ENCODE peak calls at places on chromosomes 5 and 9, in nine cellular contexts. One of them, this sample, is unnamed.

GRCh38 chr9:137602661-137603060 is 2.8 kb upstream of the ARRDC1 start:
- DNase-seq in naive thymus-derived CD4-positive, alpha-beta T cell: no peak
- DNase-seq in CD4-positive, alpha-beta T cell: no peak
- DNase-seq in left colon: no peak
- DNase-seq in PC-3: no peak
- DNase-seq in breast epithelium: no peak
- DNase-seq in ELF-1: peak
- DNase-seq in G401: no peak
- DNase-seq in cardiac muscle cell: no peak
- DNase-seq in this sample: no peak

GRCh38 chr9:112029921-112030444 is 133.4 kb downstream of the UGCG start:
- DNase-seq in cardiac muscle cell: no peak
- DNase-seq in G401: peak
- DNase-seq in PC-3: peak
- DNase-seq in breast epithelium: no peak
- DNase-seq in CD4-positive, alpha-beta T cell: no peak
- DNase-seq in naive thymus-derived CD4-positive, alpha-beta T cell: no peak
- DNase-seq in ELF-1: peak
- DNase-seq in left colon: no peak
- DNase-seq in this sample: no peak

GRCh38 chr5:171600736-171601265 is 181.4 kb downstream of the FGF18 start:
- DNase-seq in G401: no peak
- DNase-seq in left colon: peak
- DNase-seq in PC-3: no peak
- DNase-seq in ELF-1: no peak
- DNase-seq in CD4-positive, alpha-beta T cell: no peak
- DNase-seq in cardiac muscle cell: peak
- DNase-seq in breast epithelium: no peak
- DNase-seq in naive thymus-derived CD4-positive, alpha-beta T cell: no peak
- DNase-seq in this sample: no peak

GRCh38 chr5:89308606-89309040 is 425.6 kb upstream of the MEF2C start:
- DNase-seq in ELF-1: no peak
- DNase-seq in G401: no peak
- DNase-seq in CD4-positive, alpha-beta T cell: no peak
- DNase-seq in naive thymus-derived CD4-positive, alpha-beta T cell: no peak
- DNase-seq in PC-3: no peak
- DNase-seq in left colon: no peak
- DNase-seq in breast epithelium: no peak
- DNase-seq in cardiac muscle cell: no peak
- DNase-seq in this sample: no peak

GRCh38 chr5:78896128-78896527 is 89.0 kb downstream of the ARSB start:
- DNase-seq in breast epithelium: no peak
- DNase-seq in ELF-1: no peak
- DNase-seq in cardiac muscle cell: peak
- DNase-seq in G401: no peak
- DNase-seq in CD4-positive, alpha-beta T cell: no peak
- DNase-seq in PC-3: peak
- DNase-seq in left colon: no peak
- DNase-seq in naive thymus-derived CD4-positive, alpha-beta T cell: no peak
- DNase-seq in this sample: no peak

GRCh38 chr5:15702102-15702501 is 202.1 kb downstream of the FBXL7 start:
- DNase-seq in naive thymus-derived CD4-positive, alpha-beta T cell: no peak
- DNase-seq in CD4-positive, alpha-beta T cell: no peak
- DNase-seq in PC-3: no peak
- DNase-seq in G401: no peak
- DNase-seq in cardiac muscle cell: peak
- DNase-seq in ELF-1: peak
- DNase-seq in breast epithelium: no peak
- DNase-seq in left colon: no peak
- DNase-seq in this sample: no peak

GRCh38 chr5:52620315-52620714 is 167.4 kb upstream of the ITGA1 start:
- DNase-seq in ELF-1: no peak
- DNase-seq in G401: no peak
- DNase-seq in cardiac muscle cell: no peak
- DNase-seq in CD4-positive, alpha-beta T cell: no peak
- DNase-seq in naive thymus-derived CD4-positive, alpha-beta T cell: no peak
- DNase-seq in breast epithelium: no peak
- DNase-seq in left colon: no peak
- DNase-seq in PC-3: no peak
- DNase-seq in this sample: no peak

GRCh38 chr5:106017243-106017857 is 1653.4 kb downstream of the EFNA5 start:
- DNase-seq in G401: no peak
- DNase-seq in cardiac muscle cell: no peak
- DNase-seq in breast epithelium: no peak
- DNase-seq in CD4-positive, alpha-beta T cell: no peak
- DNase-seq in naive thymus-derived CD4-positive, alpha-beta T cell: no peak
- DNase-seq in PC-3: no peak
- DNase-seq in ELF-1: no peak
- DNase-seq in left colon: no peak
- DNase-seq in this sample: no peak

GRCh38 chr5:124546643-124547042 is 199.8 kb downstream of the ZNF608 start:
- DNase-seq in ELF-1: no peak
- DNase-seq in CD4-positive, alpha-beta T cell: no peak
- DNase-seq in G401: no peak
- DNase-seq in breast epithelium: no peak
- DNase-seq in PC-3: peak
- DNase-seq in naive thymus-derived CD4-positive, alpha-beta T cell: no peak
- DNase-seq in left colon: no peak
- DNase-seq in cardiac muscle cell: peak
- DNase-seq in this sample: no peak

GRCh38 chr9:113566712-113567071 is 103.2 kb downstream of the RGS3 start:
- DNase-seq in PC-3: no peak
- DNase-seq in CD4-positive, alpha-beta T cell: no peak
- DNase-seq in left colon: no peak
- DNase-seq in cardiac muscle cell: no peak
- DNase-seq in naive thymus-derived CD4-positive, alpha-beta T cell: no peak
- DNase-seq in G401: no peak
- DNase-seq in ELF-1: no peak
- DNase-seq in breast epithelium: no peak
- DNase-seq in this sample: no peak

GRCh38 chr5:74141053-74141452 is 499.5 kb downstream of the ENC1 start:
- DNase-seq in cardiac muscle cell: peak
- DNase-seq in ELF-1: no peak
- DNase-seq in CD4-positive, alpha-beta T cell: no peak
- DNase-seq in breast epithelium: no peak
- DNase-seq in left colon: no peak
- DNase-seq in G401: no peak
- DNase-seq in PC-3: peak
- DNase-seq in naive thymus-derived CD4-positive, alpha-beta T cell: no peak
- DNase-seq in this sample: no peak

GRCh38 chr5:139655727-139656271 is 7.7 kb downstream of the CXXC5 start:
- DNase-seq in breast epithelium: no peak
- DNase-seq in G401: no peak
- DNase-seq in naive thymus-derived CD4-positive, alpha-beta T cell: no peak
- DNase-seq in left colon: no peak
- DNase-seq in CD4-positive, alpha-beta T cell: no peak
- DNase-seq in ELF-1: peak
- DNase-seq in cardiac muscle cell: no peak
- DNase-seq in PC-3: no peak
- DNase-seq in this sample: no peak

GRCh38 chr5:103829585-103829984 is 267.0 kb upstream of the NUDT12 start:
- DNase-seq in CD4-positive, alpha-beta T cell: no peak
- DNase-seq in G401: no peak
- DNase-seq in cardiac muscle cell: no peak
- DNase-seq in left colon: peak
- DNase-seq in naive thymus-derived CD4-positive, alpha-beta T cell: no peak
- DNase-seq in PC-3: peak
- DNase-seq in ELF-1: no peak
- DNase-seq in breast epithelium: no peak
- DNase-seq in this sample: no peak

GRCh38 chr5:163874431-163874830 is 369.0 kb downstream of the MAT2B start:
- DNase-seq in CD4-positive, alpha-beta T cell: no peak
- DNase-seq in naive thymus-derived CD4-positive, alpha-beta T cell: no peak
- DNase-seq in G401: no peak
- DNase-seq in breast epithelium: no peak
- DNase-seq in PC-3: no peak
- DNase-seq in cardiac muscle cell: no peak
- DNase-seq in left colon: no peak
- DNase-seq in ELF-1: no peak
- DNase-seq in this sample: no peak

GRCh38 chr5:67094476-67095300 is 101.9 kb downstream of the CD180 start:
- DNase-seq in PC-3: no peak
- DNase-seq in cardiac muscle cell: peak
- DNase-seq in left colon: no peak
- DNase-seq in breast epithelium: no peak
- DNase-seq in G401: no peak
- DNase-seq in ELF-1: peak
- DNase-seq in CD4-positive, alpha-beta T cell: no peak
- DNase-seq in naive thymus-derived CD4-positive, alpha-beta T cell: no peak
- DNase-seq in this sample: no peak

GRCh38 chr9:113559834-113560620 is 96.5 kb downstream of the RGS3 start:
- DNase-seq in cardiac muscle cell: no peak
- DNase-seq in ELF-1: no peak
- DNase-seq in PC-3: no peak
- DNase-seq in left colon: peak
- DNase-seq in G401: no peak
- DNase-seq in naive thymus-derived CD4-positive, alpha-beta T cell: no peak
- DNase-seq in CD4-positive, alpha-beta T cell: no peak
- DNase-seq in breast epithelium: no peak
- DNase-seq in this sample: no peak

GRCh38 chr9:90090997-90091396 is 486.2 kb downstream of the GADD45G start:
- DNase-seq in cardiac muscle cell: no peak
- DNase-seq in G401: no peak
- DNase-seq in left colon: no peak
- DNase-seq in breast epithelium: no peak
- DNase-seq in ELF-1: no peak
- DNase-seq in naive thymus-derived CD4-positive, alpha-beta T cell: no peak
- DNase-seq in CD4-positive, alpha-beta T cell: no peak
- DNase-seq in PC-3: no peak
- DNase-seq in this sample: no peak

GRCh38 chr5:133848306-133848924 is 120.0 kb downstream of the C5orf15 start:
- DNase-seq in ELF-1: peak
- DNase-seq in CD4-positive, alpha-beta T cell: no peak
- DNase-seq in G401: no peak
- DNase-seq in left colon: no peak
- DNase-seq in PC-3: peak
- DNase-seq in breast epithelium: peak
- DNase-seq in cardiac muscle cell: no peak
- DNase-seq in naive thymus-derived CD4-positive, alpha-beta T cell: no peak
- DNase-seq in this sample: no peak

GRCh38 chr9:133813749-133814585 is 75.8 kb upstream of the SARDH start:
- DNase-seq in left colon: no peak
- DNase-seq in naive thymus-derived CD4-positive, alpha-beta T cell: no peak
- DNase-seq in PC-3: no peak
- DNase-seq in CD4-positive, alpha-beta T cell: no peak
- DNase-seq in ELF-1: peak
- DNase-seq in G401: no peak
- DNase-seq in breast epithelium: no peak
- DNase-seq in cardiac muscle cell: peak
- DNase-seq in this sample: no peak

GRCh38 chr5:96968074-96968473 is 32.2 kb downstream of the LNPEP start:
- DNase-seq in naive thymus-derived CD4-positive, alpha-beta T cell: no peak
- DNase-seq in G401: no peak
- DNase-seq in PC-3: peak
- DNase-seq in ELF-1: no peak
- DNase-seq in left colon: no peak
- DNase-seq in breast epithelium: no peak
- DNase-seq in CD4-positive, alpha-beta T cell: no peak
- DNase-seq in cardiac muscle cell: peak
- DNase-seq in this sample: no peak

GRCh38 chr9:127007638-127008037 is 93.1 kb downstream of the RALGPS1 start:
- DNase-seq in breast epithelium: no peak
- DNase-seq in G401: no peak
- DNase-seq in PC-3: no peak
- DNase-seq in left colon: no peak
- DNase-seq in naive thymus-derived CD4-positive, alpha-beta T cell: no peak
- DNase-seq in ELF-1: no peak
- DNase-seq in cardiac muscle cell: no peak
- DNase-seq in CD4-positive, alpha-beta T cell: no peak
- DNase-seq in this sample: no peak

This sample was measured in NCI-H1105.